ENCODE peak calls at places on chromosomes 12 and 14, in ten cellular contexts. Z, K, T, Y, N, G, C, H, P and V are unnamed samples.

GRCh38 chr12:1839956-1840550 is 19.7 kb downstream of the LRTM2 start:
- DNase-seq in H (no peak), T (no peak), G (no peak), K (no peak), Y (no peak), Z (no peak), N (no peak), P (no peak), C (no peak), V (no peak)

GRCh38 chr14:24809147-24809546 is 175.2 kb upstream of the GZMB start:
- DNase-seq in Y (no peak), H (no peak), T (no peak), N (no peak), P (no peak), G (no peak), Z (no peak), C (no peak), K (no peak), V (no peak)

GRCh38 chr12:104303538-104304151 is at the start of gene EID3:
- DNase-seq in N (peak; percentile 67), H (peak; percentile 86), P (peak; percentile 86), G (no peak), C (no peak), Y (peak; percentile 75), T (peak; percentile 92), K (peak; percentile 82), Z (peak; percentile 83), V (peak; percentile 57)

GRCh38 chr12:31853977-31854376 is 105.2 kb upstream of the RESF1 start:
- DNase-seq in H (no peak), Z (no peak), P (no peak), G (no peak), N (no peak), K (no peak), C (no peak), T (no peak), Y (no peak), V (no peak)

GRCh38 chr12:80877706-80878384 is 59.9 kb downstream of the LIN7A start:
- DNase-seq in H (no peak), G (no peak), Z (no peak), K (no peak), Y (no peak), C (no peak), T (no peak), P (no peak), N (peak; percentile 10), V (no peak)

GRCh38 chr12:49867580-49868341 is 24.9 kb upstream of the BCDIN3D start:
- DNase-seq in K (no peak), N (no peak), P (no peak), G (no peak), C (peak; percentile 48), Y (no peak), T (peak; percentile 38), Z (no peak), H (no peak), V (no peak)

GRCh38 chr14:77710364-77710763 is 2.5 kb downstream of the SLIRP start:
- DNase-seq in T (no peak), H (no peak), C (no peak), P (no peak), K (no peak), N (no peak), Y (no peak), Z (no peak), G (no peak), V (no peak)

GRCh38 chr14:88706425-88706824 is 86.3 kb downstream of the EML5 start:
- DNase-seq in N (peak; percentile 57), Z (no peak), Y (no peak), C (no peak), P (no peak), G (peak; percentile 18), H (no peak), K (no peak), T (no peak), V (no peak)

GRCh38 chr14:100604709-100605108 is 17.5 kb upstream of the BEGAIN start:
- DNase-seq in G (no peak), Y (no peak), C (no peak), H (no peak), T (no peak), N (no peak), Z (no peak), K (no peak), P (no peak), V (no peak)

GRCh38 chr12:47591387-47591786 is 114.4 kb downstream of the RPAP3 start:
- DNase-seq in C (no peak), H (no peak), Y (no peak), K (no peak), G (no peak), P (no peak), N (no peak), T (no peak), Z (no peak), V (no peak)

GRCh38 chr14:93880025-93880820 is 46.9 kb upstream of the FAM181A start:
- DNase-seq in C (no peak), H (no peak), P (no peak), K (no peak), Y (no peak), Z (no peak), G (no peak), T (no peak), N (no peak), V (no peak)

GRCh38 chr12:121668750-121669524 is 517 bp downstream of the MORN3 start:
- DNase-seq in P (peak; percentile 38), T (peak; percentile 77), G (no peak), K (peak; percentile 44), N (no peak), Y (peak; percentile 79), H (peak; percentile 42), Z (peak; percentile 46), C (no peak), V (no peak)

GRCh38 chr12:6846316-6846869 is 4.7 kb downstream of the CDCA3 start:
- DNase-seq in K (no peak), Y (no peak), G (no peak), C (no peak), P (no peak), Z (no peak), T (no peak), H (no peak), N (no peak), V (no peak)

GRCh38 chr12:6234906-6235305 is 34.7 kb downstream of the CD9 start:
- DNase-seq in P (no peak), Z (no peak), T (no peak), C (no peak), K (no peak), H (no peak), G (no peak), N (no peak), Y (no peak), V (no peak)

GRCh38 chr14:79404874-79405273 is 806.4 kb downstream of the DIO2 start:
- DNase-seq in N (no peak), T (no peak), Z (no peak), G (no peak), C (no peak), P (no peak), K (no peak), H (no peak), Y (no peak), V (no peak)

GRCh38 chr14:98950356-98950895 is 321.6 kb downstream of the BCL11B start:
- DNase-seq in N (no peak), Y (no peak), H (no peak), G (no peak), T (no peak), Z (no peak), P (no peak), C (no peak), K (no peak), V (no peak)

GRCh38 chr12:52992699-52993557 is 13.3 kb upstream of the EIF4B start:
- DNase-seq in Z (no peak), Y (no peak), C (peak; percentile 70), K (no peak), H (no peak), N (peak; percentile 68), P (no peak), T (no peak), G (peak; percentile 48), V (no peak)

GRCh38 chr14:34711169-34711568 is 3.2 kb downstream of the CFL2 start:
- DNase-seq in Y (no peak), H (no peak), C (peak; percentile 50), G (peak; percentile 86), Z (no peak), K (no peak), N (peak; percentile 93), P (no peak), T (no peak), V (no peak)

GRCh38 chr12:109056891-109057290 is 4.5 kb downstream of the USP30 start:
- DNase-seq in P (no peak), H (no peak), N (no peak), G (no peak), Z (no peak), K (no peak), Y (no peak), C (no peak), T (no peak), V (no peak)

GRCh38 chr14:77554816-77555599 is 56.4 kb upstream of the ISM2 start:
- DNase-seq in G (no peak), P (no peak), N (no peak), Z (no peak), C (no peak), T (no peak), K (no peak), H (no peak), Y (no peak), V (no peak)

GRCh38 chr12:98696036-98696646 is 51.1 kb downstream of the APAF1 start:
- DNase-seq in Y (no peak), C (no peak), K (no peak), P (no peak), G (no peak), H (no peak), Z (no peak), T (no peak), N (no peak), V (no peak)

GRCh38 chr12:115337693-115338543 is 653.9 kb upstream of the TBX3 start:
- DNase-seq in T (no peak), Z (no peak), H (no peak), C (peak; percentile 92), P (no peak), N (peak; percentile 95), G (peak; percentile 71), K (no peak), Y (no peak), V (peak; percentile 18)